ENCODE peak calls at places on chromosome 18, in nine cellular contexts. F is GF-D8; T is activated naive CD8-positive, alpha-beta T cell treated with anti-CD3 and anti-CD28 coated beads for 36 hours; B is WERI-Rb-1; Z is cardiac fibroblast; S is occipital lobe; J is NCI-H187; Q is stimulated activated CD4-positive, alpha-beta T cell treated with anti-CD3 and anti-CD28 coated beads, TNF-alpha, amount 100 ng/mL, for 4 hours; W is progenitor cell of endocrine pancreas. G is an unnamed sample.

GRCh38 chr18:74373428-74373827 is 57.8 kb downstream of the C18orf63 start:
- DNase-seq in F (no peak), T (peak; percentile 17), B (no peak), Z (no peak), S (no peak), J (no peak), Q (no peak), W (no peak), G (no peak)

GRCh38 chr18:80046431-80046830 is 12.2 kb downstream of the RBFA start:
- DNase-seq in F (no peak), T (no peak), B (no peak), Z (no peak), S (no peak), J (no peak), Q (no peak), W (no peak), G (no peak)

GRCh38 chr18:46322941-46323340 is 218.8 kb downstream of the HAUS1 start:
- DNase-seq in F (no peak), T (no peak), B (no peak), Z (no peak), S (no peak), J (no peak), Q (no peak), W (no peak), G (no peak)

GRCh38 chr18:50610349-50610748 is 50.5 kb downstream of the MAPK4 start:
- DNase-seq in F (no peak), T (no peak), B (no peak), Z (no peak), S (no peak), J (no peak), Q (no peak), W (no peak), G (no peak)

GRCh38 chr18:48230459-48231113 is 178.6 kb downstream of the ZBTB7C start:
- DNase-seq in F (peak; percentile 48), T (no peak), B (peak; percentile 89), Z (peak; percentile 56), S (no peak), J (peak; percentile 28), Q (no peak), W (peak; percentile 62), G (peak; percentile 39)

GRCh38 chr18:23992941-23993280 is 21.6 kb upstream of the TTC39C start:
- DNase-seq in F (no peak), T (no peak), B (no peak), Z (no peak), S (no peak), J (no peak), Q (no peak), W (no peak), G (no peak)

GRCh38 chr18:50866765-50867164 is 12.2 kb upstream of the ME2 start:
- DNase-seq in F (peak; percentile 20), T (no peak), B (no peak), Z (peak; percentile 40), S (no peak), J (no peak), Q (no peak), W (no peak), G (no peak)

GRCh38 chr18:23136326-23137092 is 1.2 kb downstream of the CABLES1 start:
- DNase-seq in F (no peak), T (peak; percentile 26), B (peak; percentile 25), Z (peak; percentile 35), S (no peak), J (no peak), Q (no peak), W (peak; percentile 19), G (no peak)

GRCh38 chr18:24063121-24063731 is 48.7 kb downstream of the TTC39C start:
- DNase-seq in F (no peak), T (no peak), B (no peak), Z (peak; percentile 25), S (no peak), J (no peak), Q (no peak), W (no peak), G (peak; percentile 7)

GRCh38 chr18:50374170-50374752 is 585 bp upstream of the SKA1 start:
- DNase-seq in F (no peak), T (no peak), B (no peak), Z (no peak), S (no peak), J (no peak), Q (no peak), W (no peak), G (no peak)

GRCh38 chr18:22282311-22283235 is 113.2 kb downstream of the GATA6 start:
- DNase-seq in F (no peak), T (peak; percentile 3), B (no peak), Z (peak; percentile 98), S (no peak), J (no peak), Q (no peak), W (no peak), G (peak; percentile 82)

GRCh38 chr18:71242981-71243380 is 954.1 kb downstream of the SOCS6 start:
- DNase-seq in F (no peak), T (no peak), B (peak; percentile 10), Z (no peak), S (no peak), J (no peak), Q (no peak), W (no peak), G (no peak)